ENCODE peak calls at places on chromosomes 5 and 9, in ten cellular contexts. J, K, W, H, U, M, T, G, X and N are unnamed samples.

GRCh38 chr9:131543141-131543540 is 2.2 kb upstream of the PRRT1B start:
- DNase-seq in J (no peak), K (no peak), W (no peak), H (no peak), U (no peak), M (no peak), T (no peak), G (no peak), X (no peak), N (no peak)

GRCh38 chr9:81969971-81970370 is 18.6 kb upstream of the SPATA31D1 start:
- DNase-seq in J (no peak), K (no peak), W (no peak), H (no peak), U (no peak), M (peak; percentile 41), T (no peak), G (no peak), X (no peak), N (no peak)

GRCh38 chr9:93264338-93265125 is 80.6 kb downstream of the WNK2 start:
- DNase-seq in J (no peak), K (peak; percentile 35), W (no peak), H (peak; percentile 55), U (no peak), M (no peak), T (no peak), G (no peak), X (no peak), N (no peak)

GRCh38 chr5:17838506-17838905 is 204.2 kb downstream of the TAF11L14 start:
- DNase-seq in J (no peak), K (no peak), W (peak; percentile 49), H (no peak), U (no peak), M (peak; percentile 19), T (peak; percentile 71), G (no peak), X (no peak), N (no peak)

GRCh38 chr9:127116088-127116726 is 6.2 kb downstream of the ANGPTL2 start:
- DNase-seq in J (no peak), K (no peak), W (no peak), H (no peak), U (no peak), M (no peak), T (no peak), G (no peak), X (no peak), N (no peak)

GRCh38 chr9:134130503-134131375 is 5.1 kb upstream of the WDR5 start:
- DNase-seq in J (peak; percentile 90), K (peak; percentile 79), W (no peak), H (no peak), U (no peak), M (peak; percentile 36), T (no peak), G (no peak), X (no peak), N (no peak)

GRCh38 chr9:36746415-36746814 is 173.7 kb downstream of the MELK start:
- DNase-seq in J (no peak), K (no peak), W (no peak), H (no peak), U (no peak), M (no peak), T (no peak), G (no peak), X (no peak), N (no peak)

GRCh38 chr9:34637356-34638137 is at the start of gene SIGMAR1:
- DNase-seq in J (peak; percentile 96), K (peak; percentile 97), W (peak; percentile 93), H (peak; percentile 97), U (peak; percentile 82), M (peak; percentile 88), T (peak; percentile 91), G (peak; percentile 90), X (peak; percentile 72), N (no peak)

GRCh38 chr5:9533096-9533495 is 12.8 kb downstream of the SEMA5A start:
- DNase-seq in J (no peak), K (no peak), W (no peak), H (no peak), U (no peak), M (no peak), T (no peak), G (no peak), X (no peak), N (no peak)

GRCh38 chr5:9533577-9534334 is 12.1 kb downstream of the SEMA5A start:
- DNase-seq in J (no peak), K (no peak), W (no peak), H (no peak), U (no peak), M (no peak), T (no peak), G (no peak), X (no peak), N (no peak)

GRCh38 chr5:9529041-9529480 is 16.8 kb downstream of the SEMA5A start:
- DNase-seq in J (no peak), K (peak; percentile 75), W (no peak), H (no peak), U (no peak), M (no peak), T (no peak), G (no peak), X (no peak), N (no peak)

GRCh38 chr5:9524941-9525340 is 20.9 kb downstream of the SEMA5A start:
- DNase-seq in J (no peak), K (no peak), W (no peak), H (no peak), U (no peak), M (no peak), T (no peak), G (no peak), X (no peak), N (no peak)

GRCh38 chr5:9529513-9529912 is 16.4 kb downstream of the SEMA5A start:
- DNase-seq in J (no peak), K (no peak), W (no peak), H (no peak), U (no peak), M (no peak), T (no peak), G (no peak), X (no peak), N (no peak)
- H3K27ac ChIP-seq in J (no peak overlapping the region), K (peak overlapping the region; percentile 71), W (no peak overlapping the region), H (no peak overlapping the region), U (no peak overlapping the region), M (no peak overlapping the region), T (no peak overlapping the region), G (no peak overlapping the region), X (no peak overlapping the region), N (no peak overlapping the region)

GRCh38 chr9:133118568-133118967 is 2.5 kb downstream of the RALGDS start:
- DNase-seq in J (no peak), K (peak; percentile 22), W (no peak), H (no peak), U (no peak), M (no peak), T (no peak), G (no peak), X (no peak), N (no peak)

GRCh38 chr9:133118179-133118520 is 2.9 kb downstream of the RALGDS start:
- DNase-seq in J (no peak), K (no peak), W (no peak), H (no peak), U (no peak), M (no peak), T (no peak), G (no peak), X (no peak), N (no peak)

GRCh38 chr9:133117271-133118178 is 3.5 kb downstream of the RALGDS start:
- DNase-seq in J (no peak), K (peak; percentile 90), W (no peak), H (peak; percentile 86), U (no peak), M (no peak), T (no peak), G (no peak), X (no peak), N (no peak)

GRCh38 chr9:133119461-133120342 is 1.3 kb downstream of the RALGDS start:
- DNase-seq in J (peak; percentile 64), K (peak; percentile 68), W (no peak), H (peak; percentile 79), U (no peak), M (no peak), T (no peak), G (no peak), X (no peak), N (no peak)

GRCh38 chr9:133119039-133119438 is 2.0 kb downstream of the RALGDS start:
- DNase-seq in J (no peak), K (peak; percentile 80), W (no peak), H (peak; percentile 84), U (no peak), M (no peak), T (peak; percentile 46), G (no peak), X (no peak), N (no peak)
- H3K27ac ChIP-seq in J (no peak overlapping the region), K (peak overlapping the region; percentile 90), W (no peak overlapping the region), H (peak overlapping the region; percentile 94), U (no peak overlapping the region), M (no peak overlapping the region), T (peak overlapping the region; percentile 18), G (no peak overlapping the region), X (no peak overlapping the region), N (no peak overlapping the region)

DNA sequence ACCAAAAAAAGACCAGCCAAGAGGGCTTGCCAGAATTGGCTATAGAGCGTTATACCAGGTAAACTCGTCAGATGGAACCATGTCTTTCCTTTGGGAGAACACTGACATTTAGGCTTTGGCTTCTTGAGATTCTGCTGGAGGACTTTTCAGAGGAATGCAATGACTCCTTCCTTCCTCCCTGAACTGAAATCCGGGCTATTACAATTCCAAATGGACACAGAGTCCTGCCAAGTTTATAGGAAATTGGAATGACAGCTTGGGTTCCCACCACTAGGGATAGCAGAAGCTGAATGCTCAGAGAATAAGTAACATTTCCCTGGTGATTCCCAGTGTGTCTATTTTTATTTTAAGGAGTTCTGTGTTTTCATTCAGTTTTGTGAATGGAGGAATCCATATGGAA is 143.0 kb downstream of the FGF1 start:
- DNase-seq in J (no peak), K (no peak), W (no peak), H (no peak), U (no peak), M (no peak), T (peak; percentile 61), G (no peak), X (no peak), N (no peak)
- H3K27ac ChIP-seq in J (no peak overlapping the region), K (peak overlapping the region; percentile 21), W (no peak overlapping the region), H (peak overlapping the region; percentile 45), U (no peak overlapping the region), M (no peak overlapping the region), T (peak overlapping the region; percentile 61), G (no peak overlapping the region), X (no peak overlapping the region), N (no peak overlapping the region)

GRCh38 chr5:5150667-5151066 is 10.5 kb downstream of the ADAMTS16 start:
- DNase-seq in J (no peak), K (no peak), W (no peak), H (no peak), U (no peak), M (no peak), T (no peak), G (no peak), X (no peak), N (no peak)

GRCh38 chr5:5145651-5146529 is 5.8 kb downstream of the ADAMTS16 start:
- DNase-seq in J (no peak), K (no peak), W (peak; percentile 67), H (no peak), U (no peak), M (no peak), T (no peak), G (no peak), X (peak; percentile 99), N (no peak)

GRCh38 chr5:5144441-5144840 is 4.3 kb downstream of the ADAMTS16 start:
- DNase-seq in J (no peak), K (no peak), W (no peak), H (no peak), U (no peak), M (no peak), T (no peak), G (no peak), X (no peak), N (no peak)

GRCh38 chr5:5149154-5149553 is 9.0 kb downstream of the ADAMTS16 start:
- DNase-seq in J (no peak), K (no peak), W (no peak), H (no peak), U (no peak), M (no peak), T (no peak), G (no peak), X (no peak), N (no peak)

GRCh38 chr5:5146530-5147160 is 6.5 kb downstream of the ADAMTS16 start:
- DNase-seq in J (no peak), K (no peak), W (no peak), H (no peak), U (no peak), M (no peak), T (no peak), G (no peak), X (peak; percentile 66), N (no peak)
- H3K27ac ChIP-seq in J (no peak overlapping the region), K (no peak overlapping the region), W (peak overlapping the region; percentile 69), H (no peak overlapping the region), U (no peak overlapping the region), M (no peak overlapping the region), T (no peak overlapping the region), G (no peak overlapping the region), X (peak overlapping the region; percentile 92), N (no peak overlapping the region)